ENCODE peak calls at places on chromosome 13, in ten cellular contexts. Q is Daoy; G is activated CD4-positive, CD25-positive, alpha-beta regulatory T cell; J is astrocyte of the cerebellum; I is H54; D is NCI-H1436 treated with DMSO at 0.1 percent for 48 hours; Z is stimulated activated CD4-positive, alpha-beta T cell treated with anti-CD3 and anti-CD28 coated beads, Interleukin-4, amount 100 ng/mL, for 4 hours; Y is body of pancreas; S is activated CD8-positive, alpha-beta memory T cell treated with anti-CD3 and anti-CD28 coated beads, Interleukin-2, amount 50 U/mL, for 48 hours; N is RCC 7860. E is an unnamed sample.

GRCh38 chr13:27375686-27376326 is 48.6 kb upstream of the GTF3A start:
- DNase-seq in Q (peak), G (peak), J (peak), I (peak), D (no peak), Z (peak), Y (peak), S (peak), N (peak), E (peak)

GRCh38 chr13:111875922-111876321 is 191.0 kb upstream of the SOX1 start:
- DNase-seq in Q (no peak), G (no peak), J (no peak), I (no peak), D (no peak), Z (no peak), Y (no peak), S (peak), N (no peak), E (peak)

GRCh38 chr13:110307697-110308376 is 753 bp downstream of the COL4A2 start:
- DNase-seq in Q (peak), G (no peak), J (no peak), I (peak), D (no peak), Z (no peak), Y (no peak), S (no peak), N (no peak), E (peak)

GRCh38 chr13:100274942-100275506 is 186.1 kb downstream of the PCCA start:
- DNase-seq in Q (peak), G (no peak), J (peak), I (no peak), D (no peak), Z (no peak), Y (no peak), S (no peak), N (peak), E (no peak)

GRCh38 chr13:113647351-113648217 is 10.4 kb downstream of the ATP4B start:
- DNase-seq in Q (peak), G (no peak), J (no peak), I (peak), D (peak), Z (no peak), Y (peak), S (no peak), N (peak), E (no peak)

GRCh38 chr13:113050856-113051431 is 54.6 kb upstream of the F7 start:
- DNase-seq in Q (no peak), G (no peak), J (no peak), I (no peak), D (no peak), Z (no peak), Y (no peak), S (no peak), N (no peak), E (no peak)

GRCh38 chr13:23583491-23583890 is 13.3 kb downstream of the TNFRSF19 start:
- DNase-seq in Q (no peak), G (no peak), J (no peak), I (no peak), D (no peak), Z (no peak), Y (no peak), S (no peak), N (no peak), E (no peak)

GRCh38 chr13:25473864-25474263 is 102.1 kb downstream of the ATP8A2 start:
- DNase-seq in Q (peak), G (no peak), J (no peak), I (no peak), D (no peak), Z (no peak), Y (no peak), S (no peak), N (no peak), E (no peak)

GRCh38 chr13:54657588-54657987 is 1629.0 kb downstream of the OLFM4 start:
- DNase-seq in Q (no peak), G (no peak), J (no peak), I (no peak), D (no peak), Z (no peak), Y (no peak), S (no peak), N (no peak), E (no peak)

GRCh38 chr13:31421756-31422155 is 222.0 kb downstream of the B3GLCT start:
- DNase-seq in Q (no peak), G (no peak), J (no peak), I (no peak), D (no peak), Z (no peak), Y (no peak), S (no peak), N (no peak), E (no peak)

GRCh38 chr13:25874907-25875306 is 176.9 kb downstream of the SHISA2 start:
- DNase-seq in Q (no peak), G (peak), J (no peak), I (no peak), D (no peak), Z (peak), Y (no peak), S (peak), N (no peak), E (no peak)

GRCh38 chr13:41756198-41756885 is 204.6 kb downstream of the VWA8 start:
- DNase-seq in Q (no peak), G (no peak), J (no peak), I (no peak), D (no peak), Z (no peak), Y (no peak), S (no peak), N (no peak), E (no peak)

GRCh38 chr13:24002206-24002815 is 105.0 kb upstream of the C1QTNF9B start:
- DNase-seq in Q (no peak), G (no peak), J (no peak), I (no peak), D (no peak), Z (no peak), Y (no peak), S (no peak), N (no peak), E (no peak)

GRCh38 chr13:113445791-113446487 is 7.3 kb downstream of the ADPRHL1 start:
- DNase-seq in Q (no peak), G (no peak), J (no peak), I (no peak), D (no peak), Z (no peak), Y (no peak), S (no peak), N (no peak), E (no peak)

GRCh38 chr13:47372742-47373141 is 475.9 kb upstream of the HTR2A start:
- DNase-seq in Q (no peak), G (no peak), J (no peak), I (no peak), D (no peak), Z (no peak), Y (no peak), S (no peak), N (no peak), E (no peak)

GRCh38 chr13:26323764-26324163 is 69.8 kb downstream of the CDK8 start:
- DNase-seq in Q (no peak), G (no peak), J (no peak), I (no peak), D (no peak), Z (no peak), Y (no peak), S (no peak), N (no peak), E (no peak)

GRCh38 chr13:36998624-36999041 is 507 bp downstream of the ALG5 start:
- DNase-seq in Q (peak), G (no peak), J (no peak), I (no peak), D (no peak), Z (peak), Y (peak), S (peak), N (no peak), E (peak)

GRCh38 chr13:97134364-97135095 is 87.6 kb upstream of the MBNL2 start:
- DNase-seq in Q (no peak), G (no peak), J (no peak), I (no peak), D (no peak), Z (no peak), Y (no peak), S (no peak), N (no peak), E (no peak)

GRCh38 chr13:29454931-29455481 is 140.5 kb downstream of the SLC7A1 start:
- DNase-seq in Q (peak), G (no peak), J (no peak), I (no peak), D (no peak), Z (no peak), Y (no peak), S (no peak), N (peak), E (peak)

GRCh38 chr13:37618554-37618953 is 20.0 kb upstream of the POSTN start:
- DNase-seq in Q (no peak), G (no peak), J (peak), I (no peak), D (no peak), Z (no peak), Y (no peak), S (no peak), N (peak), E (no peak)

GRCh38 chr13:30366083-30366482 is 56.2 kb upstream of the UBE2L5 start:
- DNase-seq in Q (no peak), G (no peak), J (no peak), I (no peak), D (no peak), Z (no peak), Y (no peak), S (no peak), N (no peak), E (no peak)

GRCh38 chr13:27861165-27861564 is 58.6 kb upstream of the PDX1 start:
- DNase-seq in Q (no peak), G (no peak), J (no peak), I (no peak), D (no peak), Z (no peak), Y (no peak), S (no peak), N (no peak), E (no peak)